ENCODE peak calls at places on chromosomes 4 and X, in ten cellular contexts. R is pancreas; P is HCT116; U is Caco-2; V is ovary; X is CD8-positive, alpha-beta T cell; F is astrocyte; I is aorta; C is CD4-positive, alpha-beta memory T cell; H is cardiac muscle cell. K is an unnamed sample.

GRCh38 chr4:7172946-7173345 is 19.4 kb upstream of the SORCS2 start:
- DNase-seq in R (no peak), P (no peak), U (no peak), V (peak; percentile 3), X (no peak), F (no peak), I (peak; percentile 47), C (no peak), H (no peak), K (no peak)

GRCh38 chr4:78155616-78156105 is 98.5 kb downstream of the FRAS1 start:
- DNase-seq in R (no peak), P (peak; percentile 7), U (no peak), V (no peak), X (no peak), F (peak; percentile 57), I (no peak), C (no peak), H (no peak), K (no peak)

GRCh38 chr4:77636902-77637301 is 31.3 kb downstream of the CXCL13 start:
- DNase-seq in R (no peak), P (peak; percentile 7), U (no peak), V (no peak), X (no peak), F (peak; percentile 84), I (peak; percentile 70), C (no peak), H (no peak), K (no peak)

GRCh38 chrX:96776966-96777365 is 92.3 kb downstream of the DIAPH2 start:
- DNase-seq in R (no peak), P (no peak), U (no peak), V (no peak), X (no peak), F (peak; percentile 20), I (no peak), C (no peak), H (no peak), K (no peak)

GRCh38 chr4:157013656-157014055 is 42.1 kb upstream of the PDGFC start:
- DNase-seq in R (no peak), P (no peak), U (no peak), V (no peak), X (no peak), F (peak; percentile 10), I (no peak), C (no peak), H (no peak), K (no peak)

GRCh38 chrX:22481436-22481835 is 208.7 kb downstream of the CBLL2 start:
- DNase-seq in R (no peak), P (no peak), U (no peak), V (no peak), X (no peak), F (peak; percentile 15), I (no peak), C (no peak), H (no peak), K (no peak)

GRCh38 chrX:33138677-33139249 is 72.6 kb downstream of the DMD start:
- DNase-seq in R (no peak), P (no peak), U (no peak), V (no peak), X (no peak), F (no peak), I (no peak), C (no peak), H (no peak), K (no peak)

GRCh38 chrX:105822138-105823091 is at the start of gene NRK:
- DNase-seq in R (peak; percentile 21), P (no peak), U (no peak), V (peak; percentile 77), X (no peak), F (peak; percentile 8), I (peak; percentile 81), C (no peak), H (peak; percentile 45), K (no peak)

GRCh38 chr4:72031868-72032619 is at the start of gene NPFFR2:
- DNase-seq in R (peak; percentile 41), P (no peak), U (no peak), V (no peak), X (no peak), F (peak; percentile 51), I (peak; percentile 69), C (no peak), H (peak; percentile 91), K (peak; percentile 3)

GRCh38 chrX:13622565-13622964 is 30.4 kb upstream of the TCEANC start:
- DNase-seq in R (no peak), P (no peak), U (no peak), V (no peak), X (no peak), F (no peak), I (no peak), C (no peak), H (no peak), K (no peak)

GRCh38 chr4:71292228-71292627 is 46.6 kb upstream of the SLC4A4 start:
- DNase-seq in R (no peak), P (no peak), U (no peak), V (no peak), X (no peak), F (no peak), I (no peak), C (no peak), H (no peak), K (no peak)

GRCh38 chr4:123478859-123479345 is 82.3 kb downstream of the SPRY1 start:
- DNase-seq in R (peak; percentile 28), P (peak; percentile 64), U (peak; percentile 95), V (no peak), X (no peak), F (peak; percentile 64), I (no peak), C (no peak), H (peak; percentile 15), K (no peak)

GRCh38 chrX:40127052-40127451 is 29.3 kb upstream of the BCOR start:
- DNase-seq in R (no peak), P (no peak), U (no peak), V (no peak), X (no peak), F (no peak), I (no peak), C (peak; percentile 16), H (no peak), K (no peak)

GRCh38 chrX:101958139-101958538 is 26.3 kb upstream of the ZMAT1 start:
- DNase-seq in R (no peak), P (no peak), U (no peak), V (no peak), X (no peak), F (no peak), I (no peak), C (no peak), H (no peak), K (no peak)

GRCh38 chr4:111283066-111283677 is 660.3 kb upstream of the PITX2 start:
- DNase-seq in R (peak; percentile 44), P (peak; percentile 65), U (peak; percentile 73), V (no peak), X (no peak), F (peak; percentile 8), I (peak; percentile 78), C (peak; percentile 3), H (peak; percentile 66), K (peak; percentile 7)

DNA sequence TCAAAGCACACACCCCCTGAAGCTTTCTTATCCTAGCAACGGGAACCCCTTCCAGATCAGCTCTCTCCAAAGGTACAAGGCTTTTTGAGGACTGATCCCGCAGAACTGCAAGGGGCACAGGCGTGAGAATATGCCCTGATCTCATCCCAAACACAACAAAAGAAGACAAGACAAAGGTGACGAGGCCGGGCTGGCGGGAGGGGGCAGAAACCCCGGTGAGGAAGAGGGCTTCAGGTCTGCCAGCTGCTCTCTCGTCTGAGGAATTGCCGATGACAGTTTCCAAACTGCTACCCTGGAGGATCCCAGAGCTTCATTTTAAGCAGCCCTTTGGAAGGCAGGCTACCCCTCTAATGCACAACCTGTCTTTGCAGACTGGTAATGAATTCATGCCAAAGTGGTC is 3.4 kb downstream of the HCFC1 start:
- DNase-seq in R (no peak), P (no peak), U (no peak), V (no peak), X (no peak), F (no peak), I (no peak), C (no peak), H (no peak), K (no peak)
- H3K4me3 ChIP-seq in R (no peak overlapping the region), P (no peak overlapping the region), U (no peak overlapping the region), V (no peak overlapping the region), X (peak overlapping the region; percentile 94), F (peak overlapping the region; percentile 96), I (no peak overlapping the region), C (peak overlapping the region; percentile 90), H (no peak overlapping the region), K (peak overlapping the region; percentile 83)

GRCh38 chr4:118344801-118345200 is 8.0 kb downstream of the PRSS12 start:
- DNase-seq in R (no peak), P (no peak), U (no peak), V (no peak), X (no peak), F (no peak), I (no peak), C (no peak), H (no peak), K (no peak)
- H3K36me3 ChIP-seq in R (no peaks in the 10 kb centered on the region), P (no peaks in the 10 kb centered on the region), U (no peaks in the 10 kb centered on the region), V (no peaks in the 10 kb centered on the region), X (no peaks in the 10 kb centered on the region), F (no peaks in the 10 kb centered on the region), I (no peaks in the 10 kb centered on the region), C (no peaks in the 10 kb centered on the region), H (no peaks in the 10 kb centered on the region), K (no peaks in the 10 kb centered on the region)

DNA sequence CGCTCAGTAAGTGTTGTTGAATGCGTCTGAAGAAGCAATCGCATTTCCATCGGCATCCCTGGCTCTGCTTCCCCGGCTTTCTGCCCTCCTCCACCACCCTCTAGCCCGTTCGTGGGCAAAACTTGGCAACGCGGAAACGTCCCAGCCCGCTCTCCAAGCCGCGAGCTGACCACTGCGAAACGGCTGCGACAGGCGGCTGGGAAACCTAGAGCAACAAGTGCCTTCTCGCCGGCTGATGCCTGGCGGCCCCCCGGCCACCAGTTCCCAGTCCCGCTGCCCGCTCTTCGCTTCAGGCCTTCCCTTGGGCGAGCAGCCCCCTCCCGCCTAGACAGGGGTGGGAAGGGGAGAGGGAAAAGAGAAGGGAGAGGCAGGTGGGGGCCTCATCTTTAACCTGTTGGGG is 837 bp downstream of the CITED1 start:
- DNase-seq in R (no peak), P (no peak), U (no peak), V (no peak), X (no peak), F (no peak), I (no peak), C (no peak), H (peak; percentile 33), K (no peak)
- H3K4me3 ChIP-seq in R (no peak overlapping the region), P (no peak overlapping the region), U (no peak overlapping the region), V (peak overlapping the region; percentile 26), X (no peak overlapping the region), F (peak overlapping the region; percentile 39), I (peak overlapping the region; percentile 61), C (no peak overlapping the region), H (peak overlapping the region; percentile 59), K (peak overlapping the region; percentile 33)

DNA sequence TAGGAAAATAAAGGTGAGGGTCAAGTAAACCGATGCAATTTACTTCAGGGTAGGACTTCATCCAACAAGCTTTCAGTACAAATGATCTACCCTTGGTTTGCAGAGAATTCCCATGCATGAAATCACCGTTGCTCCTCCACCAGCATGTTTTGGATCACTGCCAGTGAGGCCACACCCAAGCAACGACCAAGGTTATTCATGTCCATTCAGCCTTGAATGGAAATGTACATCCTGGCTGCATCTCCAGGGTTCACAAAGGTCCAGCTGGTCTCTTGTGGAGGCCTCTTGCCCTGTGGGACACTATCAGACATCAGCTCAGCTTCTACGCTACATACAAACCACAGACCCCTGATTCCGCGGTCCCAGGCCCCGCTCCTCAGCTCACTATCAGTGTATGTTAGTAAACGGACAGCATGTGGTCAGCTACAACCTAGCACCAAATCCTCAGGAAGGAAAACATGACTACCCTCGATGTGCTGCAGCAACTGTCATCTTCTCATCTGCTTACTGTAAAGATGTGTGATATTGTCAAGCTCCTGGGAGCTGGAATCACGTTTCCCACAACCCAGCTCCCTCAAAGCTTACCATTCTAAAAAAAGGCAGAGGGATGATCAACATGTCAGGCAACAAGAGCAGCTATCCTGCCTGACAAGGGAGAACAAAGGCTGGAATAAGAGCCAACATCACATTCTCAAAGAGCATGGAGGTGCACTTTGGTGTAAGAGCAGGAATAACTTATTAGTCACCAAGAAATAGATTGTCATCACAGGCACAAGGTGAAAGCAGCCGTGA is 4.9 kb downstream of the LYAR start:
- DNase-seq in R (no peak), P (no peak), U (no peak), V (no peak), X (no peak), F (peak; percentile 10), I (no peak), C (no peak), H (peak; percentile 9), K (no peak)
- H3K36me3 ChIP-seq in R (no peaks in the 10 kb centered on the region), P (peaks cover 41% of the 10 kb centered on the region), U (peaks cover 2% of the 10 kb centered on the region), V (no peaks in the 10 kb centered on the region), X (peaks cover 27% of the 10 kb centered on the region), F (peaks cover 31% of the 10 kb centered on the region), I (no peaks in the 10 kb centered on the region), C (peaks cover 52% of the 10 kb centered on the region), H (peaks cover 17% of the 10 kb centered on the region), K (peaks cover 16% of the 10 kb centered on the region)